ENCODE peak calls at places on chromosome 22, in nine cellular contexts. H is MCF 10A; S is astrocyte of the spinal cord; B is NCI-H82; D is CD4-positive, CD25-positive, alpha-beta regulatory T cell; L is NCI-H187; J is occipital lobe; U is CD4-positive, alpha-beta memory T cell; A is stromal cell of bone marrow. N is an unnamed sample.
A peak's percentile ranks its signal among the peaks of the same experiment; 100 is the strongest.

GRCh38 chr22:23242473-23243001 is 62.2 kb downstream of the BCR start:
- DNase-seq in L (no peak), B (no peak), S (peak; percentile 71), D (no peak), A (no peak), J (no peak), U (no peak), H (no peak), N (no peak)

GRCh38 chr22:36253523-36254490 is 874 bp downstream of the APOL1 start:
- DNase-seq in J (no peak), S (no peak), L (no peak), A (peak; percentile 28), B (no peak), U (no peak), D (no peak), H (no peak), N (no peak)

GRCh38 chr22:44689173-44689572 is 12.8 kb upstream of the PRR5 start:
- DNase-seq in J (no peak), B (peak; percentile 15), D (no peak), A (no peak), L (no peak), H (no peak), S (no peak), U (no peak), N (no peak)

GRCh38 chr22:47337161-47337621 is 574.7 kb downstream of the TBC1D22A start:
- DNase-seq in U (no peak), J (peak; percentile 16), L (no peak), S (peak; percentile 85), D (no peak), A (peak; percentile 36), H (peak; percentile 77), B (peak; percentile 80), N (no peak)

GRCh38 chr22:27987557-27987956 is 68.5 kb upstream of the PITPNB start:
- DNase-seq in A (peak; percentile 9), J (no peak), S (peak; percentile 87), B (no peak), L (no peak), H (no peak), D (no peak), U (no peak), N (peak; percentile 38)

GRCh38 chr22:47107431-47107830 is 345.0 kb downstream of the TBC1D22A start:
- DNase-seq in L (no peak), U (no peak), A (peak; percentile 66), J (no peak), D (no peak), H (peak; percentile 41), S (peak; percentile 83), B (no peak), N (no peak)

GRCh38 chr22:33785283-33785991 is 134.8 kb downstream of the LARGE1 start:
- DNase-seq in B (no peak), U (no peak), L (no peak), S (peak; percentile 7), H (no peak), A (peak; percentile 86), D (no peak), J (no peak), N (no peak)

GRCh38 chr22:48340727-48341709 is 1486.7 kb downstream of the BRD1 start:
- DNase-seq in S (no peak), D (no peak), U (no peak), A (no peak), L (no peak), B (no peak), H (no peak), J (no peak), N (peak; percentile 14)

GRCh38 chr22:50544746-50545253 is 899 bp upstream of the KLHDC7B start:
- DNase-seq in U (peak; percentile 27), B (no peak), S (no peak), J (no peak), L (no peak), D (no peak), H (peak; percentile 91), A (no peak), N (no peak)

GRCh38 chr22:24271406-24271760 is 752 bp downstream of the SPECC1L start:
- DNase-seq in U (no peak), J (no peak), S (no peak), D (no peak), H (peak; percentile 49), A (no peak), L (no peak), B (peak; percentile 74), N (no peak)

GRCh38 chr22:48752451-48753380 is 1075.0 kb downstream of the BRD1 start:
- DNase-seq in D (no peak), U (no peak), H (no peak), A (no peak), B (no peak), S (no peak), J (no peak), L (no peak), N (no peak)

GRCh38 chr22:17258015-17258827 is 39.0 kb upstream of the ADA2 start:
- DNase-seq in S (peak; percentile 60), B (peak; percentile 94), H (no peak), J (no peak), D (peak; percentile 52), U (peak; percentile 43), A (no peak), L (peak; percentile 60), N (peak; percentile 14)

GRCh38 chr22:17920145-17920605 is 104.2 kb downstream of the MICAL3 start:
- DNase-seq in U (no peak), H (peak; percentile 51), D (no peak), B (no peak), S (no peak), A (no peak), L (no peak), J (no peak), N (peak; percentile 43)

GRCh38 chr22:43424201-43424600 is 12.4 kb downstream of the MPPED1 start:
- DNase-seq in S (no peak), U (no peak), L (no peak), B (no peak), H (no peak), J (no peak), D (no peak), A (no peak), N (no peak)

GRCh38 chr22:21042978-21043855 is 2.5 kb upstream of the LRRC74B start:
- DNase-seq in B (no peak), J (no peak), S (no peak), H (no peak), U (no peak), A (no peak), L (no peak), D (no peak), N (no peak)

GRCh38 chr22:48368975-48369525 is 1458.6 kb downstream of the BRD1 start:
- DNase-seq in B (no peak), U (no peak), A (no peak), J (no peak), D (no peak), L (no peak), S (no peak), H (no peak), N (no peak)

GRCh38 chr22:42800731-42801536 is 56.1 kb downstream of the ARFGAP3 start:
- DNase-seq in U (no peak), S (no peak), J (no peak), L (peak; percentile 24), D (no peak), B (peak; percentile 37), H (no peak), A (no peak), N (no peak)

GRCh38 chr22:37370306-37370979 is 56.8 kb downstream of the ELFN2 start:
- DNase-seq in H (no peak), B (no peak), J (no peak), S (no peak), A (no peak), L (no peak), D (no peak), U (no peak), N (peak; percentile 24)

GRCh38 chr22:37069719-37070118 is 18.2 kb downstream of the KCTD17 start:
- DNase-seq in B (no peak), S (no peak), U (no peak), L (no peak), H (no peak), J (no peak), D (no peak), A (no peak), N (no peak)

GRCh38 chr22:26580240-26580962 is 9.5 kb downstream of the TPST2 start:
- DNase-seq in A (no peak), H (no peak), U (no peak), S (no peak), B (no peak), J (no peak), D (no peak), L (no peak), N (no peak)

GRCh38 chr22:24977370-24978230 is 25.1 kb downstream of the KIAA1671 start:
- DNase-seq in J (no peak), B (peak; percentile 6), A (no peak), L (no peak), S (peak; percentile 53), U (no peak), H (peak; percentile 85), D (no peak), N (no peak)

GRCh38 chr22:50086526-50086925 is 1.3 kb upstream of the MLC1 start:
- DNase-seq in L (no peak), S (no peak), H (no peak), A (peak; percentile 65), B (no peak), D (no peak), U (no peak), J (no peak), N (no peak)

GRCh38 chr22:45997077-45997774 is 20.3 kb upstream of the WNT7B start:
- DNase-seq in H (peak; percentile 51), U (no peak), A (peak; percentile 97), S (peak; percentile 98), D (no peak), B (peak; percentile 53), L (no peak), J (peak; percentile 51), N (peak; percentile 84)

GRCh38 chr22:46501701-46502100 is 35.7 kb downstream of the CELSR1 start:
- DNase-seq in A (peak; percentile 92), B (no peak), S (peak; percentile 83), J (no peak), L (no peak), D (no peak), H (peak; percentile 65), U (no peak), N (no peak)

GRCh38 chr22:49955581-49956417 is 4.8 kb upstream of the PIM3 start:
- DNase-seq in S (no peak), A (no peak), U (no peak), L (no peak), J (no peak), H (no peak), D (no peak), B (no peak), N (no peak)

GRCh38 chr22:23117275-23117674 is 24.5 kb downstream of the RSPH14 start:
- DNase-seq in B (no peak), H (no peak), A (no peak), J (no peak), D (no peak), U (no peak), S (no peak), L (no peak), N (no peak)

GRCh38 chr22:47042861-47043496 is 280.5 kb downstream of the TBC1D22A start:
- DNase-seq in J (no peak), H (no peak), B (no peak), S (no peak), U (no peak), L (no peak), A (no peak), D (no peak), N (no peak)

GRCh38 chr22:22923379-22923778 is 35.8 kb downstream of the IGLL5 start:
- DNase-seq in D (no peak), B (no peak), U (no peak), A (no peak), S (no peak), J (no peak), H (no peak), L (no peak), N (no peak)

GRCh38 chr22:45105281-45105700 is 58.4 kb upstream of the NUP50 start:
- DNase-seq in L (no peak), A (peak; percentile 91), B (no peak), D (no peak), U (no peak), H (peak; percentile 96), S (no peak), J (no peak), N (no peak)

GRCh38 chr22:38080847-38081635 is 2.9 kb downstream of the SLC16A8 start:
- DNase-seq in H (no peak), B (peak; percentile 42), D (no peak), S (peak; percentile 24), U (no peak), L (no peak), J (no peak), A (no peak), N (no peak)

GRCh38 chr22:22248878-22249277 is 4.3 kb downstream of the VPREB1 start:
- DNase-seq in U (peak; percentile 27), A (no peak), S (no peak), L (no peak), B (no peak), D (no peak), H (no peak), J (no peak), N (no peak)